ENCODE peak calls at places on chromosomes 1 and 21, in ten cellular contexts. One of them, this sample, is unnamed.

GRCh38 chr1:41533016-41533730 is 48.7 kb upstream of the EDN2 start:
- DNase-seq in activated CD4-positive, CD25-positive, alpha-beta regulatory T cell treated with anti-CD3 and anti-CD28 coated beads, Interleukin-2, amount 50 U/mL, for 72 hours: no peak
- DNase-seq in lower lobe of right lung: peak
- DNase-seq in mucosa of descending colon: peak
- DNase-seq in NCI-H1105 treated with DMSO at 0.1 percent for 48 hours: no peak
- DNase-seq in psoas muscle: no peak
- DNase-seq in stimulated activated CD4-positive, alpha-beta T cell treated with anti-CD3 and anti-CD28 coated beads, Interleukin-2, amount 100 ng/mL, for 48 hours: no peak
- DNase-seq in hippocampal formation: no peak
- DNase-seq in islet precursor cell: peak
- DNase-seq in esophagus squamous epithelium: no peak
- DNase-seq in this sample: no peak

GRCh38 chr21:41703857-41704501 is 62.9 kb downstream of the RIPK4 start:
- DNase-seq in activated CD4-positive, CD25-positive, alpha-beta regulatory T cell treated with anti-CD3 and anti-CD28 coated beads, Interleukin-2, amount 50 U/mL, for 72 hours: no peak
- DNase-seq in lower lobe of right lung: no peak
- DNase-seq in mucosa of descending colon: peak
- DNase-seq in NCI-H1105 treated with DMSO at 0.1 percent for 48 hours: peak
- DNase-seq in psoas muscle: no peak
- DNase-seq in stimulated activated CD4-positive, alpha-beta T cell treated with anti-CD3 and anti-CD28 coated beads, Interleukin-2, amount 100 ng/mL, for 48 hours: no peak
- DNase-seq in hippocampal formation: no peak
- DNase-seq in islet precursor cell: no peak
- DNase-seq in esophagus squamous epithelium: no peak
- DNase-seq in this sample: no peak

GRCh38 chr1:205961405-205961804 is 18.1 kb upstream of the SLC26A9 start:
- DNase-seq in activated CD4-positive, CD25-positive, alpha-beta regulatory T cell treated with anti-CD3 and anti-CD28 coated beads, Interleukin-2, amount 50 U/mL, for 72 hours: no peak
- DNase-seq in lower lobe of right lung: no peak
- DNase-seq in mucosa of descending colon: no peak
- DNase-seq in NCI-H1105 treated with DMSO at 0.1 percent for 48 hours: no peak
- DNase-seq in psoas muscle: no peak
- DNase-seq in stimulated activated CD4-positive, alpha-beta T cell treated with anti-CD3 and anti-CD28 coated beads, Interleukin-2, amount 100 ng/mL, for 48 hours: no peak
- DNase-seq in hippocampal formation: no peak
- DNase-seq in islet precursor cell: no peak
- DNase-seq in esophagus squamous epithelium: no peak
- DNase-seq in this sample: no peak

GRCh38 chr1:51000160-51000559 is 30.1 kb downstream of the CDKN2C start:
- DNase-seq in activated CD4-positive, CD25-positive, alpha-beta regulatory T cell treated with anti-CD3 and anti-CD28 coated beads, Interleukin-2, amount 50 U/mL, for 72 hours: no peak
- DNase-seq in lower lobe of right lung: no peak
- DNase-seq in mucosa of descending colon: no peak
- DNase-seq in NCI-H1105 treated with DMSO at 0.1 percent for 48 hours: no peak
- DNase-seq in psoas muscle: no peak
- DNase-seq in stimulated activated CD4-positive, alpha-beta T cell treated with anti-CD3 and anti-CD28 coated beads, Interleukin-2, amount 100 ng/mL, for 48 hours: no peak
- DNase-seq in hippocampal formation: no peak
- DNase-seq in islet precursor cell: no peak
- DNase-seq in esophagus squamous epithelium: no peak
- DNase-seq in this sample: no peak

GRCh38 chr1:155776414-155776813 is 80.6 kb downstream of the GON4L start:
- DNase-seq in activated CD4-positive, CD25-positive, alpha-beta regulatory T cell treated with anti-CD3 and anti-CD28 coated beads, Interleukin-2, amount 50 U/mL, for 72 hours: no peak
- DNase-seq in lower lobe of right lung: no peak
- DNase-seq in mucosa of descending colon: no peak
- DNase-seq in NCI-H1105 treated with DMSO at 0.1 percent for 48 hours: no peak
- DNase-seq in psoas muscle: peak
- DNase-seq in stimulated activated CD4-positive, alpha-beta T cell treated with anti-CD3 and anti-CD28 coated beads, Interleukin-2, amount 100 ng/mL, for 48 hours: no peak
- DNase-seq in hippocampal formation: no peak
- DNase-seq in islet precursor cell: no peak
- DNase-seq in esophagus squamous epithelium: no peak
- DNase-seq in this sample: no peak

GRCh38 chr1:12587981-12588620 is 29.9 kb downstream of the DHRS3 start:
- DNase-seq in activated CD4-positive, CD25-positive, alpha-beta regulatory T cell treated with anti-CD3 and anti-CD28 coated beads, Interleukin-2, amount 50 U/mL, for 72 hours: no peak
- DNase-seq in lower lobe of right lung: no peak
- DNase-seq in mucosa of descending colon: no peak
- DNase-seq in NCI-H1105 treated with DMSO at 0.1 percent for 48 hours: no peak
- DNase-seq in psoas muscle: no peak
- DNase-seq in stimulated activated CD4-positive, alpha-beta T cell treated with anti-CD3 and anti-CD28 coated beads, Interleukin-2, amount 100 ng/mL, for 48 hours: no peak
- DNase-seq in hippocampal formation: no peak
- DNase-seq in islet precursor cell: no peak
- DNase-seq in esophagus squamous epithelium: no peak
- DNase-seq in this sample: no peak

GRCh38 chr1:41914515-41914914 is 4.2 kb downstream of the HIVEP3 start:
- DNase-seq in activated CD4-positive, CD25-positive, alpha-beta regulatory T cell treated with anti-CD3 and anti-CD28 coated beads, Interleukin-2, amount 50 U/mL, for 72 hours: no peak
- DNase-seq in lower lobe of right lung: no peak
- DNase-seq in mucosa of descending colon: no peak
- DNase-seq in NCI-H1105 treated with DMSO at 0.1 percent for 48 hours: no peak
- DNase-seq in psoas muscle: no peak
- DNase-seq in stimulated activated CD4-positive, alpha-beta T cell treated with anti-CD3 and anti-CD28 coated beads, Interleukin-2, amount 100 ng/mL, for 48 hours: no peak
- DNase-seq in hippocampal formation: no peak
- DNase-seq in islet precursor cell: no peak
- DNase-seq in esophagus squamous epithelium: no peak
- DNase-seq in this sample: no peak

GRCh38 chr1:229661022-229661877 is 35.2 kb downstream of the URB2 start:
- DNase-seq in activated CD4-positive, CD25-positive, alpha-beta regulatory T cell treated with anti-CD3 and anti-CD28 coated beads, Interleukin-2, amount 50 U/mL, for 72 hours: peak
- DNase-seq in lower lobe of right lung: peak
- DNase-seq in mucosa of descending colon: peak
- DNase-seq in NCI-H1105 treated with DMSO at 0.1 percent for 48 hours: peak
- DNase-seq in psoas muscle: peak
- DNase-seq in stimulated activated CD4-positive, alpha-beta T cell treated with anti-CD3 and anti-CD28 coated beads, Interleukin-2, amount 100 ng/mL, for 48 hours: peak
- DNase-seq in hippocampal formation: peak
- DNase-seq in islet precursor cell: peak
- DNase-seq in esophagus squamous epithelium: no peak
- DNase-seq in this sample: peak

GRCh38 chr1:26790551-26790953 is 2.8 kb downstream of the PIGV start:
- DNase-seq in activated CD4-positive, CD25-positive, alpha-beta regulatory T cell treated with anti-CD3 and anti-CD28 coated beads, Interleukin-2, amount 50 U/mL, for 72 hours: no peak
- DNase-seq in lower lobe of right lung: no peak
- DNase-seq in mucosa of descending colon: no peak
- DNase-seq in NCI-H1105 treated with DMSO at 0.1 percent for 48 hours: no peak
- DNase-seq in psoas muscle: no peak
- DNase-seq in stimulated activated CD4-positive, alpha-beta T cell treated with anti-CD3 and anti-CD28 coated beads, Interleukin-2, amount 100 ng/mL, for 48 hours: no peak
- DNase-seq in hippocampal formation: no peak
- DNase-seq in islet precursor cell: no peak
- DNase-seq in esophagus squamous epithelium: no peak
- DNase-seq in this sample: no peak

GRCh38 chr1:18641005-18641941 is 10.6 kb downstream of the PAX7 start:
- DNase-seq in activated CD4-positive, CD25-positive, alpha-beta regulatory T cell treated with anti-CD3 and anti-CD28 coated beads, Interleukin-2, amount 50 U/mL, for 72 hours: no peak
- DNase-seq in lower lobe of right lung: no peak
- DNase-seq in mucosa of descending colon: no peak
- DNase-seq in NCI-H1105 treated with DMSO at 0.1 percent for 48 hours: peak
- DNase-seq in psoas muscle: no peak
- DNase-seq in stimulated activated CD4-positive, alpha-beta T cell treated with anti-CD3 and anti-CD28 coated beads, Interleukin-2, amount 100 ng/mL, for 48 hours: no peak
- DNase-seq in hippocampal formation: no peak
- DNase-seq in islet precursor cell: no peak
- DNase-seq in esophagus squamous epithelium: no peak
- DNase-seq in this sample: no peak

GRCh38 chr1:44310006-44310405 is 45.1 kb downstream of the ERI3 start:
- DNase-seq in activated CD4-positive, CD25-positive, alpha-beta regulatory T cell treated with anti-CD3 and anti-CD28 coated beads, Interleukin-2, amount 50 U/mL, for 72 hours: no peak
- DNase-seq in lower lobe of right lung: no peak
- DNase-seq in mucosa of descending colon: no peak
- DNase-seq in NCI-H1105 treated with DMSO at 0.1 percent for 48 hours: no peak
- DNase-seq in psoas muscle: no peak
- DNase-seq in stimulated activated CD4-positive, alpha-beta T cell treated with anti-CD3 and anti-CD28 coated beads, Interleukin-2, amount 100 ng/mL, for 48 hours: no peak
- DNase-seq in hippocampal formation: no peak
- DNase-seq in islet precursor cell: no peak
- DNase-seq in esophagus squamous epithelium: no peak
- DNase-seq in this sample: no peak

GRCh38 chr1:111369177-111369576 is 58.4 kb downstream of the OVGP1 start:
- DNase-seq in activated CD4-positive, CD25-positive, alpha-beta regulatory T cell treated with anti-CD3 and anti-CD28 coated beads, Interleukin-2, amount 50 U/mL, for 72 hours: no peak
- DNase-seq in lower lobe of right lung: no peak
- DNase-seq in mucosa of descending colon: no peak
- DNase-seq in NCI-H1105 treated with DMSO at 0.1 percent for 48 hours: no peak
- DNase-seq in psoas muscle: no peak
- DNase-seq in stimulated activated CD4-positive, alpha-beta T cell treated with anti-CD3 and anti-CD28 coated beads, Interleukin-2, amount 100 ng/mL, for 48 hours: no peak
- DNase-seq in hippocampal formation: no peak
- DNase-seq in islet precursor cell: peak
- DNase-seq in esophagus squamous epithelium: no peak
- DNase-seq in this sample: no peak

GRCh38 chr1:97384294-97384952 is 536.4 kb downstream of the DPYD start:
- DNase-seq in activated CD4-positive, CD25-positive, alpha-beta regulatory T cell treated with anti-CD3 and anti-CD28 coated beads, Interleukin-2, amount 50 U/mL, for 72 hours: no peak
- DNase-seq in lower lobe of right lung: no peak
- DNase-seq in mucosa of descending colon: no peak
- DNase-seq in NCI-H1105 treated with DMSO at 0.1 percent for 48 hours: no peak
- DNase-seq in psoas muscle: no peak
- DNase-seq in stimulated activated CD4-positive, alpha-beta T cell treated with anti-CD3 and anti-CD28 coated beads, Interleukin-2, amount 100 ng/mL, for 48 hours: no peak
- DNase-seq in hippocampal formation: no peak
- DNase-seq in islet precursor cell: no peak
- DNase-seq in esophagus squamous epithelium: no peak
- DNase-seq in this sample: no peak

GRCh38 chr1:212152308-212152693 is 116.8 kb downstream of the DTL start:
- DNase-seq in activated CD4-positive, CD25-positive, alpha-beta regulatory T cell treated with anti-CD3 and anti-CD28 coated beads, Interleukin-2, amount 50 U/mL, for 72 hours: no peak
- DNase-seq in lower lobe of right lung: no peak
- DNase-seq in mucosa of descending colon: no peak
- DNase-seq in NCI-H1105 treated with DMSO at 0.1 percent for 48 hours: no peak
- DNase-seq in psoas muscle: no peak
- DNase-seq in stimulated activated CD4-positive, alpha-beta T cell treated with anti-CD3 and anti-CD28 coated beads, Interleukin-2, amount 100 ng/mL, for 48 hours: no peak
- DNase-seq in hippocampal formation: no peak
- DNase-seq in islet precursor cell: no peak
- DNase-seq in esophagus squamous epithelium: no peak
- DNase-seq in this sample: no peak

GRCh38 chr1:23369335-23370013 is at the start of gene ZNF436:
- DNase-seq in activated CD4-positive, CD25-positive, alpha-beta regulatory T cell treated with anti-CD3 and anti-CD28 coated beads, Interleukin-2, amount 50 U/mL, for 72 hours: peak
- DNase-seq in lower lobe of right lung: peak
- DNase-seq in mucosa of descending colon: peak
- DNase-seq in NCI-H1105 treated with DMSO at 0.1 percent for 48 hours: peak
- DNase-seq in psoas muscle: peak
- DNase-seq in stimulated activated CD4-positive, alpha-beta T cell treated with anti-CD3 and anti-CD28 coated beads, Interleukin-2, amount 100 ng/mL, for 48 hours: peak
- DNase-seq in hippocampal formation: peak
- DNase-seq in islet precursor cell: peak
- DNase-seq in esophagus squamous epithelium: no peak
- DNase-seq in this sample: no peak

GRCh38 chr21:37484535-37485474 is 118.2 kb downstream of the DYRK1A start:
- DNase-seq in activated CD4-positive, CD25-positive, alpha-beta regulatory T cell treated with anti-CD3 and anti-CD28 coated beads, Interleukin-2, amount 50 U/mL, for 72 hours: no peak
- DNase-seq in lower lobe of right lung: no peak
- DNase-seq in mucosa of descending colon: no peak
- DNase-seq in NCI-H1105 treated with DMSO at 0.1 percent for 48 hours: no peak
- DNase-seq in psoas muscle: no peak
- DNase-seq in stimulated activated CD4-positive, alpha-beta T cell treated with anti-CD3 and anti-CD28 coated beads, Interleukin-2, amount 100 ng/mL, for 48 hours: no peak
- DNase-seq in hippocampal formation: no peak
- DNase-seq in islet precursor cell: no peak
- DNase-seq in esophagus squamous epithelium: no peak
- DNase-seq in this sample: no peak

GRCh38 chr21:46024983-46025860 is 43.7 kb downstream of the COL6A1 start:
- DNase-seq in activated CD4-positive, CD25-positive, alpha-beta regulatory T cell treated with anti-CD3 and anti-CD28 coated beads, Interleukin-2, amount 50 U/mL, for 72 hours: no peak
- DNase-seq in lower lobe of right lung: no peak
- DNase-seq in mucosa of descending colon: no peak
- DNase-seq in NCI-H1105 treated with DMSO at 0.1 percent for 48 hours: no peak
- DNase-seq in psoas muscle: no peak
- DNase-seq in stimulated activated CD4-positive, alpha-beta T cell treated with anti-CD3 and anti-CD28 coated beads, Interleukin-2, amount 100 ng/mL, for 48 hours: no peak
- DNase-seq in hippocampal formation: no peak
- DNase-seq in islet precursor cell: peak
- DNase-seq in esophagus squamous epithelium: no peak
- DNase-seq in this sample: no peak

GRCh38 chr1:208158640-208159541 is 85.3 kb downstream of the PLXNA2 start:
- DNase-seq in activated CD4-positive, CD25-positive, alpha-beta regulatory T cell treated with anti-CD3 and anti-CD28 coated beads, Interleukin-2, amount 50 U/mL, for 72 hours: no peak
- DNase-seq in lower lobe of right lung: no peak
- DNase-seq in mucosa of descending colon: no peak
- DNase-seq in NCI-H1105 treated with DMSO at 0.1 percent for 48 hours: no peak
- DNase-seq in psoas muscle: no peak
- DNase-seq in stimulated activated CD4-positive, alpha-beta T cell treated with anti-CD3 and anti-CD28 coated beads, Interleukin-2, amount 100 ng/mL, for 48 hours: no peak
- DNase-seq in hippocampal formation: no peak
- DNase-seq in islet precursor cell: no peak
- DNase-seq in esophagus squamous epithelium: no peak
- DNase-seq in this sample: no peak

GRCh38 chr1:149888160-149888998 is 11.0 kb upstream of the BOLA1 start:
- DNase-seq in activated CD4-positive, CD25-positive, alpha-beta regulatory T cell treated with anti-CD3 and anti-CD28 coated beads, Interleukin-2, amount 50 U/mL, for 72 hours: peak
- DNase-seq in lower lobe of right lung: peak
- DNase-seq in mucosa of descending colon: peak
- DNase-seq in NCI-H1105 treated with DMSO at 0.1 percent for 48 hours: peak
- DNase-seq in psoas muscle: peak
- DNase-seq in stimulated activated CD4-positive, alpha-beta T cell treated with anti-CD3 and anti-CD28 coated beads, Interleukin-2, amount 100 ng/mL, for 48 hours: peak
- DNase-seq in hippocampal formation: peak
- DNase-seq in islet precursor cell: peak
- DNase-seq in esophagus squamous epithelium: peak
- DNase-seq in this sample: no peak

GRCh38 chr1:220370041-220370700 is 97.9 kb upstream of the RAB3GAP2 start:
- DNase-seq in activated CD4-positive, CD25-positive, alpha-beta regulatory T cell treated with anti-CD3 and anti-CD28 coated beads, Interleukin-2, amount 50 U/mL, for 72 hours: no peak
- DNase-seq in lower lobe of right lung: no peak
- DNase-seq in mucosa of descending colon: no peak
- DNase-seq in NCI-H1105 treated with DMSO at 0.1 percent for 48 hours: no peak
- DNase-seq in psoas muscle: peak
- DNase-seq in stimulated activated CD4-positive, alpha-beta T cell treated with anti-CD3 and anti-CD28 coated beads, Interleukin-2, amount 100 ng/mL, for 48 hours: no peak
- DNase-seq in hippocampal formation: no peak
- DNase-seq in islet precursor cell: peak
- DNase-seq in esophagus squamous epithelium: no peak
- DNase-seq in this sample: no peak

GRCh38 chr1:156845953-156846545 is 12.9 kb downstream of the INSRR start:
- DNase-seq in activated CD4-positive, CD25-positive, alpha-beta regulatory T cell treated with anti-CD3 and anti-CD28 coated beads, Interleukin-2, amount 50 U/mL, for 72 hours: no peak
- DNase-seq in lower lobe of right lung: no peak
- DNase-seq in mucosa of descending colon: no peak
- DNase-seq in NCI-H1105 treated with DMSO at 0.1 percent for 48 hours: no peak
- DNase-seq in psoas muscle: no peak
- DNase-seq in stimulated activated CD4-positive, alpha-beta T cell treated with anti-CD3 and anti-CD28 coated beads, Interleukin-2, amount 100 ng/mL, for 48 hours: no peak
- DNase-seq in hippocampal formation: no peak
- DNase-seq in islet precursor cell: no peak
- DNase-seq in esophagus squamous epithelium: no peak
- DNase-seq in this sample: no peak

GRCh38 chr21:29299046-29299905 is 554 bp downstream of the BACH1 start:
- DNase-seq in activated CD4-positive, CD25-positive, alpha-beta regulatory T cell treated with anti-CD3 and anti-CD28 coated beads, Interleukin-2, amount 50 U/mL, for 72 hours: peak
- DNase-seq in lower lobe of right lung: peak
- DNase-seq in mucosa of descending colon: peak
- DNase-seq in NCI-H1105 treated with DMSO at 0.1 percent for 48 hours: peak
- DNase-seq in psoas muscle: peak
- DNase-seq in stimulated activated CD4-positive, alpha-beta T cell treated with anti-CD3 and anti-CD28 coated beads, Interleukin-2, amount 100 ng/mL, for 48 hours: peak
- DNase-seq in hippocampal formation: no peak
- DNase-seq in islet precursor cell: peak
- DNase-seq in esophagus squamous epithelium: no peak
- DNase-seq in this sample: no peak

GRCh38 chr1:47572731-47573505 is 135.1 kb downstream of the FOXD2 start:
- DNase-seq in activated CD4-positive, CD25-positive, alpha-beta regulatory T cell treated with anti-CD3 and anti-CD28 coated beads, Interleukin-2, amount 50 U/mL, for 72 hours: no peak
- DNase-seq in lower lobe of right lung: no peak
- DNase-seq in mucosa of descending colon: no peak
- DNase-seq in NCI-H1105 treated with DMSO at 0.1 percent for 48 hours: no peak
- DNase-seq in psoas muscle: no peak
- DNase-seq in stimulated activated CD4-positive, alpha-beta T cell treated with anti-CD3 and anti-CD28 coated beads, Interleukin-2, amount 100 ng/mL, for 48 hours: no peak
- DNase-seq in hippocampal formation: peak
- DNase-seq in islet precursor cell: no peak
- DNase-seq in esophagus squamous epithelium: no peak
- DNase-seq in this sample: no peak

GRCh38 chr1:235060607-235061470 is 67.8 kb downstream of the TOMM20 start:
- DNase-seq in activated CD4-positive, CD25-positive, alpha-beta regulatory T cell treated with anti-CD3 and anti-CD28 coated beads, Interleukin-2, amount 50 U/mL, for 72 hours: no peak
- DNase-seq in lower lobe of right lung: peak
- DNase-seq in mucosa of descending colon: no peak
- DNase-seq in NCI-H1105 treated with DMSO at 0.1 percent for 48 hours: no peak
- DNase-seq in psoas muscle: no peak
- DNase-seq in stimulated activated CD4-positive, alpha-beta T cell treated with anti-CD3 and anti-CD28 coated beads, Interleukin-2, amount 100 ng/mL, for 48 hours: no peak
- DNase-seq in hippocampal formation: no peak
- DNase-seq in islet precursor cell: peak
- DNase-seq in esophagus squamous epithelium: no peak
- DNase-seq in this sample: no peak

GRCh38 chr1:53697671-53698380 is 41.1 kb downstream of the GLIS1 start:
- DNase-seq in activated CD4-positive, CD25-positive, alpha-beta regulatory T cell treated with anti-CD3 and anti-CD28 coated beads, Interleukin-2, amount 50 U/mL, for 72 hours: no peak
- DNase-seq in lower lobe of right lung: no peak
- DNase-seq in mucosa of descending colon: no peak
- DNase-seq in NCI-H1105 treated with DMSO at 0.1 percent for 48 hours: no peak
- DNase-seq in psoas muscle: no peak
- DNase-seq in stimulated activated CD4-positive, alpha-beta T cell treated with anti-CD3 and anti-CD28 coated beads, Interleukin-2, amount 100 ng/mL, for 48 hours: no peak
- DNase-seq in hippocampal formation: no peak
- DNase-seq in islet precursor cell: peak
- DNase-seq in esophagus squamous epithelium: no peak
- DNase-seq in this sample: no peak

GRCh38 chr1:115781830-115782229 is 13.3 kb upstream of the CASQ2 start:
- DNase-seq in activated CD4-positive, CD25-positive, alpha-beta regulatory T cell treated with anti-CD3 and anti-CD28 coated beads, Interleukin-2, amount 50 U/mL, for 72 hours: no peak
- DNase-seq in lower lobe of right lung: no peak
- DNase-seq in mucosa of descending colon: no peak
- DNase-seq in NCI-H1105 treated with DMSO at 0.1 percent for 48 hours: peak
- DNase-seq in psoas muscle: no peak
- DNase-seq in stimulated activated CD4-positive, alpha-beta T cell treated with anti-CD3 and anti-CD28 coated beads, Interleukin-2, amount 100 ng/mL, for 48 hours: no peak
- DNase-seq in hippocampal formation: no peak
- DNase-seq in islet precursor cell: no peak
- DNase-seq in esophagus squamous epithelium: no peak
- DNase-seq in this sample: no peak

GRCh38 chr1:244205171-244205570 is 154.1 kb downstream of the ZBTB18 start:
- DNase-seq in activated CD4-positive, CD25-positive, alpha-beta regulatory T cell treated with anti-CD3 and anti-CD28 coated beads, Interleukin-2, amount 50 U/mL, for 72 hours: no peak
- DNase-seq in lower lobe of right lung: no peak
- DNase-seq in mucosa of descending colon: no peak
- DNase-seq in NCI-H1105 treated with DMSO at 0.1 percent for 48 hours: no peak
- DNase-seq in psoas muscle: no peak
- DNase-seq in stimulated activated CD4-positive, alpha-beta T cell treated with anti-CD3 and anti-CD28 coated beads, Interleukin-2, amount 100 ng/mL, for 48 hours: no peak
- DNase-seq in hippocampal formation: no peak
- DNase-seq in islet precursor cell: peak
- DNase-seq in esophagus squamous epithelium: no peak
- DNase-seq in this sample: no peak

GRCh38 chr21:38679531-38679930 is 126.2 kb upstream of the ETS2 start:
- DNase-seq in activated CD4-positive, CD25-positive, alpha-beta regulatory T cell treated with anti-CD3 and anti-CD28 coated beads, Interleukin-2, amount 50 U/mL, for 72 hours: no peak
- DNase-seq in lower lobe of right lung: no peak
- DNase-seq in mucosa of descending colon: no peak
- DNase-seq in NCI-H1105 treated with DMSO at 0.1 percent for 48 hours: no peak
- DNase-seq in psoas muscle: no peak
- DNase-seq in stimulated activated CD4-positive, alpha-beta T cell treated with anti-CD3 and anti-CD28 coated beads, Interleukin-2, amount 100 ng/mL, for 48 hours: no peak
- DNase-seq in hippocampal formation: no peak
- DNase-seq in islet precursor cell: no peak
- DNase-seq in esophagus squamous epithelium: no peak
- DNase-seq in this sample: peak